ENCODE peak calls at places on chromosomes 12 and 14, in four cellular contexts. P, K, L and D are unnamed samples. For H3K27me3 and H3K4me1, the result is how much of the 10 kb centered on the place peaks cover.

GRCh38 chr14:23951590-23952143 is 1.9 kb upstream of the DHRS4 start:
- DNase-seq in P (no peak), K (no peak), L (no peak), D (no peak)

GRCh38 chr14:73143617-73144016 is 7.3 kb downstream of the PSEN1 start:
- DNase-seq in P (no peak), K (no peak), L (no peak), D (no peak)

GRCh38 chr12:50986961-50987737 is 34.8 kb downstream of the HIGD1C start:
- DNase-seq in P (peak), K (no peak), L (no peak), D (no peak)

GRCh38 chr14:24224618-24225071 is 7.5 kb downstream of the NEDD8 start:
- DNase-seq in P (no peak), K (peak), L (no peak), D (no peak)

GRCh38 chr12:104722541-104723534 is 235.3 kb downstream of the SLC41A2 start:
- DNase-seq in P (no peak), K (no peak), L (no peak), D (no peak)

GRCh38 chr12:28235985-28236384 is 45.7 kb downstream of the CCDC91 start:
- DNase-seq in P (no peak), K (no peak), L (no peak), D (no peak)

GRCh38 chr12:45893240-45893639 is 97.1 kb downstream of the SCAF11 start:
- DNase-seq in P (no peak), K (peak), L (no peak), D (no peak)

GRCh38 chr12:84336231-84336630 is 576.4 kb downstream of the SLC6A15 start:
- DNase-seq in P (no peak), K (no peak), L (no peak), D (no peak)

GRCh38 chr12:6361834-6362233 is 13.5 kb downstream of the SCNN1A start:
- DNase-seq in P (no peak), K (no peak), L (peak), D (peak)

GRCh38 chr12:95083938-95084337 is 10.5 kb upstream of the NR2C1 start:
- DNase-seq in P (no peak), K (no peak), L (no peak), D (no peak)

GRCh38 chr14:22870811-22871199 is 735 bp upstream of the LRP10 start:
- DNase-seq in P (no peak), K (no peak), L (no peak), D (no peak)

GRCh38 chr12:67666605-67667004 is 18.1 kb downstream of the DYRK2 start:
- DNase-seq in P (no peak), K (no peak), L (no peak), D (no peak)

GRCh38 chr14:51454351-51454750 is 197.4 kb upstream of the FRMD6 start:
- DNase-seq in P (no peak), K (no peak), L (no peak), D (no peak)

GRCh38 chr14:43541356-43541755 is 965.7 kb downstream of the FSCB start:
- DNase-seq in P (no peak), K (no peak), L (no peak), D (no peak)

GRCh38 chr12:52656616-52657015 is 4.6 kb upstream of the KRT2 start:
- DNase-seq in P (no peak), K (no peak), L (no peak), D (no peak)

GRCh38 chr14:83583201-83583600 is 1946.7 kb upstream of the FLRT2 start:
- DNase-seq in P (no peak), K (no peak), L (no peak), D (no peak)

GRCh38 chr14:72594099-72594901 is 299.6 kb downstream of the DPF3 start:
- DNase-seq in P (peak), K (no peak), L (no peak), D (no peak)

GRCh38 chr14:60981626-60982455 is 796 bp downstream of the SLC38A6 start:
- DNase-seq in P (no peak), K (peak), L (no peak), D (no peak)

GRCh38 chr14:103646189-103646588 is 17.2 kb downstream of the KLC1 start:
- DNase-seq in P (no peak), K (no peak), L (no peak), D (no peak)

GRCh38 chr14:96962337-96962736 is 165.2 kb downstream of the VRK1 start:
- DNase-seq in P (peak), K (no peak), L (no peak), D (no peak)

GRCh38 chr12:19026035-19026434 is 103.5 kb upstream of the PLEKHA5 start:
- DNase-seq in P (no peak), K (no peak), L (no peak), D (no peak)

GRCh38 chr12:114344264-114344663 is 61.7 kb downstream of the TBX5 start:
- DNase-seq in P (no peak), K (no peak), L (no peak), D (no peak)

GRCh38 chr12:22271036-22271435 is 63.5 kb downstream of the ST8SIA1 start:
- DNase-seq in P (no peak), K (peak), L (no peak), D (no peak)

GRCh38 chr12:29429999-29430698 is 49.2 kb upstream of the ERGIC2 start:
- DNase-seq in P (no peak), K (peak), L (no peak), D (peak)

GRCh38 chr12:95802482-95803264 is 12.1 kb upstream of the NTN4 start:
- DNase-seq in P (no peak), K (peak), L (no peak), D (peak)

GRCh38 chr12:122842505-122843405 is 7.5 kb downstream of the HIP1R start:
- DNase-seq in P (no peak), K (no peak), L (no peak), D (no peak)

GRCh38 chr14:51097287-51097686 is 2.4 kb upstream of the TRIM9 start:
- DNase-seq in P (no peak), K (no peak), L (no peak), D (no peak)

DNA sequence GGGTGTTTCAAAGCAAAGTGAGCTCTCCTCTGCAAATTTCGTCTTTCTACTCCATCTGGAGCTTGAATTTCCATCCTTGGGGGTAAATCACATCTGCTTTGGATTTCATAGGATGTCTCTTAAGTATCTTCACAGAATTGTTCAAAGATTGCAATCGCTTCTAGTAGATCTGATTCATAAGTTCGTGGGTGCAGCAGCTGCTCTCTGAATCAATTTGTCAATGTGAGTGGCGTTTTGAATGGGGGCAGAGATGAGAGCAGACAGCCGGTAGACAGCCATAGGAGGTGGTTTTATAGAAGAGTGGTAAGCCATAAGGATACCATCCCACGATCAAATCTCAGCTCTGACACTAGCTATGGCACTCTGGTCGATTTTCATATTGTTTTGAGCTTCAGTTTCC is 146.0 kb upstream of the RPH3A start:
- DNase-seq in P (no peak), K (no peak), L (no peak), D (no peak)
- H3K27me3 ChIP-seq in P (under half), K (under half), L (under half), D (under half)

GRCh38 chr12:54019924-54020586 is 8.2 kb upstream of the HOXC6 start:
- DNase-seq in P (no peak), K (no peak), L (no peak), D (no peak)
- H3K4me1 ChIP-seq in P (under half), K (under half), L (under half), D (under half)

GRCh38 chr12:72271741-72272661 is at the start of gene TRHDE:
- DNase-seq in P (no peak), K (no peak), L (peak), D (no peak)
- H3K27me3 ChIP-seq in P (under half), K (half or more), L (half or more), D (half or more)

GRCh38 chr12:120261951-120262851 is 3.3 kb downstream of the PXN start:
- DNase-seq in P (peak), K (peak), L (no peak), D (peak)
- H3K4me1 ChIP-seq in P (half or more), K (under half), L (half or more), D (half or more)

DNA sequence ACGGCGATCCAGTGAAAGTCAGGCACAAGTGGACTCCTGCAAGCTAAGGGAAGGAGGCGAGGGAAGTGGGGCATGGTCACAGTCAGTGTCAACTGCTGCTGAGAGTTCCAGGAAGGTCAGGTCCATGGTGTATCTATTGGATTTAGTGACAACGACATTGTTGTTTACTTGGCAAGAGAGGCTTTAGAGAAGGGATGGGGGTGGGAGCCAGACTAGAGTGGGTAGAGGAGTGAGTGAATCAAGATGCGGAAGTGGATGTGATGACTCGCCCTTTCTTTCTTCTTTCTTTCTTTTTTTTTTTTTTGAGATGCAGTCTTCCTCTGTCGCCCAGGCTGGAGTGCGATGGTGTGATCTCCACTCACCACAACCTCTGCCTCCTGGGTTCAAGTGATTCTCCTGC is 12.5 kb downstream of the P2RX7 start:
- DNase-seq in P (no peak), K (no peak), L (no peak), D (no peak)
- H3K27me3 ChIP-seq in P (under half), K (under half), L (under half), D (under half)

GRCh38 chr12:57173683-57174082 is 26.3 kb upstream of the LRP1-AS start:
- DNase-seq in P (no peak), K (no peak), L (no peak), D (no peak)
- H3K4me1 ChIP-seq in P (under half), K (under half), L (under half), D (under half)

GRCh38 chr12:54418441-54419087 is 502 bp downstream of the ITGA5 start:
- DNase-seq in P (no peak), K (no peak), L (no peak), D (no peak)
- H3K27me3 ChIP-seq in P (under half), K (under half), L (under half), D (under half)